ENCODE peak calls at places on chromosomes 12 and 14, in nine cellular contexts. A, V, F, U, B, R, X, D and Q are unnamed samples.

GRCh38 chr14:53967606-53968005 is 11.0 kb upstream of the BMP4 start:
- DNase-seq in A (peak), V (peak), F (no peak), U (no peak), B (no peak), R (no peak), X (no peak), D (no peak), Q (no peak)

GRCh38 chr12:89783321-89784060 is 74.9 kb upstream of the ATP2B1 start:
- DNase-seq in A (no peak), V (peak), F (no peak), U (no peak), B (no peak), R (no peak), X (no peak), D (no peak), Q (no peak)

GRCh38 chr12:92030618-92031017 is 115.0 kb downstream of the BTG1 start:
- DNase-seq in A (no peak), V (no peak), F (peak), U (peak), B (peak), R (peak), X (peak), D (peak), Q (no peak)

GRCh38 chr12:114767906-114768697 is 84.1 kb upstream of the TBX3 start:
- DNase-seq in A (peak), V (peak), F (no peak), U (no peak), B (no peak), R (no peak), X (no peak), D (no peak), Q (no peak)

GRCh38 chr14:95218472-95219193 is 61.3 kb upstream of the DICER1 start:
- DNase-seq in A (no peak), V (no peak), F (no peak), U (no peak), B (no peak), R (no peak), X (no peak), D (no peak), Q (no peak)

GRCh38 chr12:102063066-102063465 is 1.3 kb upstream of the WASHC3 start:
- DNase-seq in A (peak), V (peak), F (no peak), U (no peak), B (no peak), R (no peak), X (no peak), D (no peak), Q (no peak)

GRCh38 chr12:58608711-58609110 is 311.6 kb downstream of the LRIG3 start:
- DNase-seq in A (no peak), V (no peak), F (no peak), U (no peak), B (no peak), R (no peak), X (no peak), D (no peak), Q (no peak)

GRCh38 chr12:116539905-116540482 is 19.2 kb upstream of the MAP1LC3B2 start:
- DNase-seq in A (no peak), V (peak), F (no peak), U (no peak), B (no peak), R (no peak), X (no peak), D (no peak), Q (no peak)

GRCh38 chr14:77195766-77196165 is 14.2 kb downstream of the TMEM63C start:
- DNase-seq in A (no peak), V (no peak), F (no peak), U (no peak), B (no peak), R (no peak), X (no peak), D (no peak), Q (no peak)

GRCh38 chr14:23252420-23253333 is 14.9 kb downstream of the RNF212B start:
- DNase-seq in A (no peak), V (no peak), F (no peak), U (no peak), B (no peak), R (no peak), X (no peak), D (no peak), Q (no peak)

GRCh38 chr12:116392061-116392460 is 114.6 kb upstream of the MED13L start:
- DNase-seq in A (no peak), V (no peak), F (no peak), U (no peak), B (no peak), R (no peak), X (no peak), D (no peak), Q (no peak)

GRCh38 chr14:30142216-30142615 is 214.6 kb upstream of the PRKD1 start:
- DNase-seq in A (no peak), V (no peak), F (no peak), U (no peak), B (no peak), R (no peak), X (no peak), D (no peak), Q (no peak)

GRCh38 chr12:12720052-12720451 is 2.9 kb downstream of the CDKN1B start:
- DNase-seq in A (no peak), V (peak), F (no peak), U (no peak), B (no peak), R (no peak), X (no peak), D (no peak), Q (peak)

GRCh38 chr14:100676089-100676685 is 50.5 kb upstream of the DLK1 start:
- DNase-seq in A (peak), V (no peak), F (no peak), U (no peak), B (no peak), R (no peak), X (no peak), D (no peak), Q (no peak)

GRCh38 chr12:40162022-40162421 is 56.1 kb upstream of the SLC2A13 start:
- DNase-seq in A (no peak), V (no peak), F (no peak), U (no peak), B (no peak), R (no peak), X (no peak), D (no peak), Q (no peak)

GRCh38 chr12:29726321-29726692 is 57.4 kb downstream of the TMTC1 start:
- DNase-seq in A (no peak), V (no peak), F (no peak), U (no peak), B (no peak), R (no peak), X (no peak), D (no peak), Q (no peak)

GRCh38 chr12:31740618-31741017 is 11.8 kb upstream of the AMN1 start:
- DNase-seq in A (no peak), V (no peak), F (no peak), U (no peak), B (no peak), R (no peak), X (peak), D (no peak), Q (no peak)

GRCh38 chr14:100066984-100067383 is 1.8 kb downstream of the EVL start:
- DNase-seq in A (no peak), V (no peak), F (no peak), U (no peak), B (no peak), R (no peak), X (peak), D (no peak), Q (no peak)

GRCh38 chr12:42735869-42736361 is 146.4 kb upstream of the PRICKLE1 start:
- DNase-seq in A (no peak), V (no peak), F (no peak), U (no peak), B (no peak), R (no peak), X (no peak), D (no peak), Q (no peak)

GRCh38 chr12:6950401-6950801 is 755 bp upstream of the PTPN6 start:
- DNase-seq in A (no peak), V (no peak), F (no peak), U (peak), B (no peak), R (no peak), X (no peak), D (no peak), Q (no peak)

GRCh38 chr12:12561305-12562015 is 1.2 kb downstream of the DUSP16 start:
- DNase-seq in A (peak), V (peak), F (peak), U (peak), B (peak), R (no peak), X (no peak), D (peak), Q (peak)

GRCh38 chr14:75831971-75832370 is 149.8 kb downstream of the TGFB3 start:
- DNase-seq in A (no peak), V (peak), F (no peak), U (no peak), B (no peak), R (no peak), X (no peak), D (no peak), Q (no peak)

GRCh38 chr12:47636908-47637780 is 68.7 kb downstream of the RPAP3 start:
- DNase-seq in A (peak), V (peak), F (no peak), U (no peak), B (peak), R (peak), X (no peak), D (peak), Q (peak)

GRCh38 chr12:26878661-26879119 is 45.7 kb upstream of the ITPR2 start:
- DNase-seq in A (no peak), V (no peak), F (no peak), U (no peak), B (no peak), R (no peak), X (no peak), D (no peak), Q (no peak)

GRCh38 chr12:44217146-44217883 is 381.4 kb downstream of the TMEM117 start:
- DNase-seq in A (no peak), V (peak), F (no peak), U (no peak), B (no peak), R (no peak), X (no peak), D (no peak), Q (no peak)

GRCh38 chr12:69555461-69555860 is 29.8 kb upstream of the CCT2 start:
- DNase-seq in A (peak), V (peak), F (no peak), U (no peak), B (no peak), R (no peak), X (no peak), D (no peak), Q (peak)

GRCh38 chr12:112798019-112798760 is 6.6 kb downstream of the RPH3A start:
- DNase-seq in A (no peak), V (no peak), F (no peak), U (no peak), B (no peak), R (no peak), X (peak), D (no peak), Q (no peak)

GRCh38 chr12:69415471-69416275 is 54.5 kb upstream of the FRS2 start:
- DNase-seq in A (peak), V (peak), F (no peak), U (no peak), B (no peak), R (no peak), X (no peak), D (no peak), Q (peak)

GRCh38 chr12:132685400-132685799 is 1.7 kb downstream of the POLE start:
- DNase-seq in A (no peak), V (no peak), F (no peak), U (no peak), B (no peak), R (no peak), X (no peak), D (no peak), Q (no peak)

GRCh38 chr12:1171657-1172056 is 180.6 kb downstream of the ERC1 start:
- DNase-seq in A (peak), V (no peak), F (no peak), U (no peak), B (no peak), R (no peak), X (no peak), D (no peak), Q (no peak)